ENCODE peak calls at places on chromosomes 13 and 19, in four cellular contexts. W is SHP77, M is chondrocyte, Q is T-helper 1 cell. R is an unnamed sample.

GRCh38 chr13:105327727-105328126 is 1207.7 kb downstream of the EFNB2 start:
- DNase-seq in M (no peak), Q (no peak), W (no peak), R (no peak)

GRCh38 chr19:17687857-17688784 is at the start of gene UNC13A:
- DNase-seq in M (no peak), W (peak), Q (peak), R (peak)

GRCh38 chr13:96940961-96941360 is 53.3 kb downstream of the OXGR1 start:
- DNase-seq in Q (no peak), W (no peak), M (no peak), R (no peak)

GRCh38 chr19:17680235-17680722 is 7.9 kb downstream of the UNC13A start:
- DNase-seq in M (no peak), W (no peak), Q (no peak), R (peak)

GRCh38 chr19:920051-920857 is 3.1 kb downstream of the KISS1R start:
- DNase-seq in M (peak), W (no peak), Q (peak), R (peak)

GRCh38 chr19:43575955-43576451 is 402 bp downstream of the PINLYP start:
- DNase-seq in Q (no peak), W (peak), M (no peak), R (peak)

GRCh38 chr19:14405758-14406644 is 13.1 kb downstream of the DDX39A start:
- DNase-seq in Q (peak), W (peak), M (no peak), R (peak)

GRCh38 chr13:18949970-18950369 is 231.7 kb downstream of the TUBA3C start:
- DNase-seq in Q (no peak), W (no peak), M (peak), R (no peak)

GRCh38 chr13:112704634-112705145 is 14.9 kb downstream of the ATP11A start:
- DNase-seq in M (no peak), Q (no peak), W (no peak), R (no peak)

GRCh38 chr13:23428183-23428528 is 5.3 kb downstream of the SACS start:
- DNase-seq in W (no peak), Q (no peak), M (no peak), R (peak)

GRCh38 chr19:461664-462551 is 1.1 kb upstream of the SHC2 start:
- DNase-seq in W (peak), Q (no peak), M (no peak), R (peak)